ENCODE peak calls at places on chromosomes 2 and 18, in nine cellular contexts. V is OCI-LY7; L is CD8-positive, alpha-beta memory T cell; H is IMR-90; I is uterus; Z is kidney; T is aorta; B is sigmoid colon; X is psoas muscle. N is an unnamed sample. For H3K36me3 and H3K4me1, the result is how much of the 10 kb centered on the place peaks cover.

GRCh38 chr18:31241900-31242409 is 76.0 kb upstream of the DSG1 start:
- DNase-seq in V (no peak), L (no peak), H (peak), I (no peak), Z (no peak), T (no peak), B (no peak), X (no peak), N (no peak)

GRCh38 chr2:60518567-60518966 is 34.9 kb downstream of the BCL11A start:
- DNase-seq in V (no peak), L (no peak), H (no peak), I (no peak), Z (no peak), T (no peak), B (peak), X (no peak), N (no peak)

GRCh38 chr18:79200546-79201268 is 131.5 kb downstream of the ATP9B start:
- DNase-seq in V (peak), L (peak), H (peak), I (peak), Z (peak), T (peak), B (peak), X (peak), N (peak)

GRCh38 chr18:8424917-8425725 is 184.1 kb upstream of the RAB12 start:
- DNase-seq in V (no peak), L (no peak), H (peak), I (no peak), Z (no peak), T (no peak), B (no peak), X (no peak), N (peak)

GRCh38 chr2:168033966-168034365 is 213.4 kb downstream of the STK39 start:
- DNase-seq in V (no peak), L (no peak), H (no peak), I (no peak), Z (no peak), T (no peak), B (no peak), X (no peak), N (no peak)

GRCh38 chr18:54776282-54776977 is 51.8 kb upstream of the RAB27B start:
- DNase-seq in V (no peak), L (no peak), H (peak), I (no peak), Z (no peak), T (no peak), B (no peak), X (no peak), N (peak)

GRCh38 chr2:8575810-8576423 is 105.9 kb upstream of the ID2 start:
- DNase-seq in V (peak), L (no peak), H (no peak), I (no peak), Z (peak), T (no peak), B (peak), X (no peak), N (no peak)

GRCh38 chr2:166167451-166167850 is 39.6 kb upstream of the SCN1A start:
- DNase-seq in V (no peak), L (no peak), H (peak), I (no peak), Z (no peak), T (no peak), B (no peak), X (no peak), N (no peak)

GRCh38 chr2:236740506-236740905 is 170.9 kb downstream of the ACKR3 start:
- DNase-seq in V (no peak), L (no peak), H (no peak), I (no peak), Z (peak), T (no peak), B (no peak), X (no peak), N (no peak)

GRCh38 chr18:24138884-24139616 is at the start of gene CABYR:
- DNase-seq in V (peak), L (peak), H (peak), I (peak), Z (peak), T (peak), B (peak), X (peak), N (peak)

GRCh38 chr2:174597347-174598047 is at the start of gene WIPF1:
- DNase-seq in V (peak), L (peak), H (peak), I (no peak), Z (no peak), T (no peak), B (no peak), X (no peak), N (peak)

GRCh38 chr2:120293991-120294329 is 41.3 kb downstream of the RALB start:
- DNase-seq in V (peak), L (no peak), H (no peak), I (no peak), Z (no peak), T (no peak), B (no peak), X (no peak), N (no peak)

GRCh38 chr2:128607440-128607839 is 288.8 kb upstream of the HS6ST1 start:
- DNase-seq in V (no peak), L (no peak), H (no peak), I (no peak), Z (peak), T (peak), B (peak), X (no peak), N (no peak)

GRCh38 chr2:53646788-53647187 is 120.8 kb upstream of the CHAC2 start:
- DNase-seq in V (no peak), L (no peak), H (no peak), I (no peak), Z (no peak), T (no peak), B (no peak), X (no peak), N (no peak)

GRCh38 chr2:96325884-96326255 is 753 bp downstream of the ITPRIPL1 start:
- DNase-seq in V (peak), L (peak), H (no peak), I (no peak), Z (no peak), T (no peak), B (peak), X (no peak), N (no peak)

GRCh38 chr2:39228413-39229209 is 15.2 kb downstream of the CDKL4 start:
- DNase-seq in V (peak), L (no peak), H (no peak), I (no peak), Z (no peak), T (no peak), B (no peak), X (no peak), N (peak)

GRCh38 chr18:9823805-9824473 is 61.8 kb upstream of the TXNDC2 start:
- DNase-seq in V (no peak), L (no peak), H (peak), I (no peak), Z (no peak), T (no peak), B (peak), X (no peak), N (no peak)

GRCh38 chr2:193368615-193369014 is 1173.9 kb upstream of the TMEFF2 start:
- DNase-seq in V (no peak), L (no peak), H (no peak), I (no peak), Z (no peak), T (no peak), B (no peak), X (no peak), N (no peak)

GRCh38 chr2:66851449-66851872 is 416.5 kb downstream of the MEIS1 start:
- DNase-seq in V (no peak), L (no peak), H (peak), I (no peak), Z (no peak), T (no peak), B (peak), X (peak), N (peak)

GRCh38 chr2:165294912-165295311 is 55.7 kb downstream of the SCN2A start:
- DNase-seq in V (no peak), L (no peak), H (no peak), I (no peak), Z (no peak), T (no peak), B (no peak), X (no peak), N (no peak)

GRCh38 chr18:49884959-49885358 is 71.6 kb upstream of the ACAA2 start:
- DNase-seq in V (no peak), L (no peak), H (no peak), I (no peak), Z (no peak), T (no peak), B (no peak), X (no peak), N (no peak)
- H3K27ac ChIP-seq in V (no peak), L (no peak), H (no peak), I (no peak), Z (no peak), T (no peak), B (no peak), X (no peak), N (no peak)

GRCh38 chr18:6961331-6961730 is 156.3 kb downstream of the LAMA1 start:
- DNase-seq in V (no peak), L (no peak), H (no peak), I (no peak), Z (no peak), T (no peak), B (no peak), X (no peak), N (no peak)
- H3K36me3 ChIP-seq in V (under half), L (under half), H (under half), I (under half), Z (under half), T (under half), B (under half), X (under half), N (under half)

DNA sequence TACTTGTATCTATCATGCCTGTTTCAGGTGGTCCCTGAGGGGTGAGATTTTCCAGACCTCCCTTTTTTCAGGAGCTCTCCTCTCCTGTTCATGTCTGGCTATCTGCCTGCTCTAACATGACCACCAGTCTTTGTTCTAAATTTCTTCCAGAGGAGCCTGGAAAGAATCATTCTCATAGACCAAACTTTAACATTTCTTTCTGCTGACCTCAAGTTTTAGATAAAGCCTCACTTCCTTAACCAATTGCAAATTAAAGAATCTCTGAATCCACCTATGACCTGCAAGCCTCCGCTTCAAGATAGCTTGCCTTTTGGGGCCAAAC is 97.6 kb downstream of the TEX51 start:
- DNase-seq in V (no peak), L (no peak), H (no peak), I (no peak), Z (no peak), T (no peak), B (no peak), X (no peak), N (no peak)
- H3K4me1 ChIP-seq in V (under half), L (under half), H (under half), I (under half), Z (under half), T (under half), B (under half), X (under half), N (under half)

GRCh38 chr18:61574665-61575064 is 241.4 kb downstream of the CDH20 start:
- DNase-seq in V (no peak), L (no peak), H (peak), I (no peak), Z (no peak), T (no peak), B (no peak), X (no peak), N (peak)
- H3K27ac ChIP-seq in V (no peak), L (no peak), H (no peak), I (no peak), Z (no peak), T (no peak), B (no peak), X (no peak), N (peak)

GRCh38 chr18:74501386-74501785 is 5.2 kb downstream of the CNDP2 start:
- DNase-seq in V (no peak), L (no peak), H (no peak), I (no peak), Z (no peak), T (no peak), B (peak), X (no peak), N (no peak)
- H3K36me3 ChIP-seq in V (under half), L (under half), H (under half), I (under half), Z (under half), T (under half), B (under half), X (half or more), N (half or more)

DNA sequence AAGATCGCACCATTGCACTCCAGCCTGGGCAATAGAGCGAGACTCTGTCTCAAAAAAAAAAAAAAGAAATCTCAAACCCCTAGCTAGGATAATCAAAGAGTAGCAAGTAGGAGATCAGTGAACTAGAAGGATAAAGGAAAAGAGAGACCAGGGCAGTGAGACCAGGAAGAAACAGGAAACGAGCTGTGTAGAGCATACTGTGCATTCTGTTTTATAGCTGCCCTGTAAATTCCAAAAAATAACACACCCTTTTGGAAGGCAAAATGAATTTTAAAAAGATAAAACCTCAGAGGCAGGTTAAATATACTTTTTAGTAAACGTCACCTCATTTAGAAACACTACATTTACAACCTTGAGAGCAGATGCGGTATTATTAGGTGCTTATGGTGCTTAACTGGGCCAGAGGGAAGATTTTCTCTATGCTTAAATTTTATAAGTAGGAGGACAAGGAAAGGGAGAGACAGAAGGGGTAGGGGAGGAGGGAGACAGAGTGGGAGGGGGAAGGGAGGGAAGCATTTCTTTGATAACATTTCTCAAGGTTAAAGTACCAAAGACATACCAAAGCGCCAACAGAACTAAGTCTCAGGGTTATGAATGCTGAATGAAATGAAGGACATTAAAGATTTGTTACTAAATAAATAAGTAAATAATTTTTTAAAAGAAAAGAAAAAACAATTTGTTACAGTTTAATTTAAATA is 30.1 kb downstream of the FEZ2 start:
- DNase-seq in V (no peak), L (no peak), H (no peak), I (no peak), Z (no peak), T (no peak), B (no peak), X (no peak), N (peak)
- H3K4me1 ChIP-seq in V (under half), L (under half), H (under half), I (under half), Z (under half), T (under half), B (under half), X (under half), N (half or more)

GRCh38 chr18:10928971-10929373 is 220.4 kb downstream of the PIEZO2 start:
- DNase-seq in V (peak), L (no peak), H (peak), I (no peak), Z (no peak), T (no peak), B (no peak), X (no peak), N (peak)
- H3K27ac ChIP-seq in V (no peak), L (no peak), H (peak), I (no peak), Z (no peak), T (no peak), B (peak), X (no peak), N (peak)